ENCODE peak calls at places on chromosomes 1 and 21, in six cellular contexts. J is IMR-90; N is right atrium auricular region; E is CD8-positive, alpha-beta T cell; K is heart right ventricle; G is left lung. C is an unnamed sample.

GRCh38 chr1:87814573-87814972 is 485.9 kb downstream of the LMO4 start:
- DNase-seq in J (no peak), N (no peak), E (no peak), K (no peak), G (no peak), C (no peak)

GRCh38 chr1:42178249-42178648 is 13.7 kb upstream of the GUCA2A start:
- DNase-seq in J (peak; percentile 17), N (no peak), E (no peak), K (no peak), G (no peak), C (no peak)

GRCh38 chr1:197441990-197442389 is 173.9 kb downstream of the CRB1 start:
- DNase-seq in J (peak; percentile 74), N (peak; percentile 92), E (no peak), K (no peak), G (no peak), C (peak; percentile 16)

GRCh38 chr1:170012920-170013319 is 61.6 kb downstream of the KIFAP3 start:
- DNase-seq in J (no peak), N (no peak), E (no peak), K (no peak), G (no peak), C (no peak)

GRCh38 chr1:112998592-112999235 is 42.7 kb upstream of the SLC16A1 start:
- DNase-seq in J (peak; percentile 71), N (peak; percentile 73), E (no peak), K (peak; percentile 52), G (no peak), C (peak; percentile 50)

GRCh38 chr21:38448619-38449186 is 49.6 kb downstream of the ERG start:
- DNase-seq in J (no peak), N (no peak), E (no peak), K (no peak), G (no peak), C (no peak)

GRCh38 chr1:220878223-220879081 is 791 bp upstream of the HLX start:
- DNase-seq in J (no peak), N (no peak), E (no peak), K (peak; percentile 42), G (no peak), C (no peak)

GRCh38 chr1:85328713-85329376 is 52.4 kb upstream of the BCL10 start:
- DNase-seq in J (peak; percentile 99), N (no peak), E (no peak), K (peak; percentile 43), G (no peak), C (peak; percentile 96)

GRCh38 chr1:232754930-232755329 is 50.3 kb upstream of the MAP10 start:
- DNase-seq in J (no peak), N (no peak), E (no peak), K (no peak), G (no peak), C (no peak)

GRCh38 chr1:32372149-32372756 is 9.9 kb downstream of the TSSK3 start:
- DNase-seq in J (no peak), N (no peak), E (peak; percentile 62), K (no peak), G (no peak), C (no peak)

GRCh38 chr1:67771152-67771551 is 62.1 kb downstream of the GNG12 start:
- DNase-seq in J (peak; percentile 92), N (no peak), E (no peak), K (no peak), G (no peak), C (no peak)

GRCh38 chr1:97870574-97870973 is 50.3 kb downstream of the DPYD start:
- DNase-seq in J (no peak), N (no peak), E (no peak), K (no peak), G (no peak), C (no peak)

GRCh38 chr1:225866981-225867380 is 15.2 kb downstream of the TMEM63A start:
- DNase-seq in J (no peak), N (no peak), E (no peak), K (no peak), G (peak; percentile 24), C (no peak)

GRCh38 chr1:225863167-225863566 is 19.0 kb downstream of the TMEM63A start:
- DNase-seq in J (peak; percentile 32), N (no peak), E (no peak), K (no peak), G (no peak), C (no peak)

GRCh38 chr1:225865514-225865913 is 16.7 kb downstream of the TMEM63A start:
- DNase-seq in J (no peak), N (no peak), E (peak; percentile 32), K (no peak), G (peak; percentile 37), C (no peak)

GRCh38 chr1:225868631-225869330 is 13.4 kb downstream of the TMEM63A start:
- DNase-seq in J (no peak), N (no peak), E (no peak), K (no peak), G (peak; percentile 43), C (no peak)

GRCh38 chr1:225866061-225866844 is 15.9 kb downstream of the TMEM63A start:
- DNase-seq in J (peak; percentile 88), N (no peak), E (peak; percentile 79), K (no peak), G (peak; percentile 49), C (peak; percentile 30)
- H3K27ac ChIP-seq in J (peak overlapping the region; percentile 17), N (no peak overlapping the region), E (peak overlapping the region; percentile 27), K (no peak overlapping the region), G (peak overlapping the region; percentile 47), C (peak overlapping the region; percentile 57)

DNA sequence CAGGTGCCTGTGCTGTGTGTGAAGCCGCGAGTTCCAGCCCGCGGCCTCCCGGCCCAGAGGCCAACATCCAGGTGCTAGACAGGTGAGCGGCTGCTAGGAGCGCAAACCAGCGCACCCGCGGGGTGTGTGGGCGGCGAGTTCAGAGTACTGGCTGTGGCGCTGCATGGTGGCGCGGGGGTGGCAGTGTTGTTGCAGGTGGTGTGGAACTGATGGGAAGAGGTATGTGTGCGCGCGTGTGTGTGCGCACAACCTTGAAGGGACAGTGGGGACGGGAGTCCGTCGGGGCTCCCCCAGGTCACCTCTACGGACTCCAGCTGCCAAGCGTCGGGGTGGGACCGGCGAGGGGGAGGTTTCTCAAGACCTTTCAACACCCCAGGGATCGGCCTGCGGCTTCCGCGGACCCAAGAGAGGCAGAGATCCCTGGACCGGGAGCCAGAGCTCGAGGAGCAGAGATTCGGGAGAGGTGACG is 433 bp upstream of the DMBX1 start:
- DNase-seq in J (no peak), N (no peak), E (no peak), K (no peak), G (peak; percentile 82), C (no peak)
- H3K4me3 ChIP-seq in J (no peak overlapping the region), N (peak overlapping the region; percentile 42), E (no peak overlapping the region), K (peak overlapping the region; percentile 36), G (peak overlapping the region; percentile 2), C (no peak overlapping the region)

GRCh38 chr1:117321680-117322609 is 45.3 kb upstream of the MAN1A2 start:
- DNase-seq in J (no peak), N (no peak), E (no peak), K (no peak), G (no peak), C (no peak)

GRCh38 chr1:117313555-117313954 is 53.7 kb upstream of the MAN1A2 start:
- DNase-seq in J (no peak), N (no peak), E (no peak), K (no peak), G (no peak), C (no peak)

GRCh38 chr1:117318456-117318855 is 48.8 kb upstream of the MAN1A2 start:
- DNase-seq in J (no peak), N (no peak), E (no peak), K (no peak), G (no peak), C (no peak)

GRCh38 chr1:117320515-117320914 is 46.7 kb upstream of the MAN1A2 start:
- DNase-seq in J (no peak), N (no peak), E (no peak), K (no peak), G (no peak), C (no peak)

GRCh38 chr1:117318011-117318410 is 49.2 kb upstream of the MAN1A2 start:
- DNase-seq in J (no peak), N (no peak), E (no peak), K (no peak), G (no peak), C (no peak)
- TF ChIP-seq CTCF in J (no peak), N (no peak), E (no peak), K (no peak), G (no peak), C (no peak)

GRCh38 chr1:154386643-154387352 is 18.3 kb upstream of the IL6R start:
- DNase-seq in J (no peak), N (no peak), E (peak; percentile 69), K (no peak), G (no peak), C (no peak)
- H3K27ac ChIP-seq in J (no peak overlapping the region), N (no peak overlapping the region), E (peak overlapping the region; percentile 36), K (no peak overlapping the region), G (peak overlapping the region; percentile 26), C (no peak overlapping the region)

DNA sequence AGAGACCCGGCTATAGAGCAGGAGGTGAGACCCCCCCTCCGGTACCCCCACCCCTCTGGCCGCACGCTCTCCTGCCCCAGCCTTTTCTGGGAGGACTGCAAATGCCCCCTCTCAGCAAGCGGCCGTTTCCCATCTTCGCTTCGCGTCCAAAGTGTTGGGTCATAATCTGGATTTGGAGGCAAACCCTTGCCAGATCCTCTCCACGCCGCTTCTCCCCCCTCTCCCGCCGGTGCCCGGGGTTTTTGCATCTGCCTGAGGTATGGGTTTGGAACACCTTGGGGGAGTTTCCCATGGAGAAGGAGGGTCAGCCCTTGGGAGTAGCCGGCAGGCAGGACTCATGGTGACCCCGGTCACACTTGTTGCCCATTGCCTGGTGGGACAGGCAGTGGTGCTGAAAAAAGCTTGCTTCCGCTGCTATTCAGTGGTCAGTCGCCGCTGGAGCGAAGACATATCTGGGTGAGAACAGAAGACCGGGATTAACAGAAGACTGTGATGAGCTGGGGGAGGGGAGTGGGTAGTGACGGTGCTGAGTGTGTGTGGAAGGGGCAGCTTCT is 948 bp downstream of the KCNK2 start:
- DNase-seq in J (peak; percentile 63), N (no peak), E (no peak), K (no peak), G (peak; percentile 51), C (no peak)
- H3K4me3 ChIP-seq in J (peak overlapping the region; percentile 85), N (peak overlapping the region; percentile 35), E (no peak overlapping the region), K (peak overlapping the region; percentile 42), G (peak overlapping the region; percentile 3), C (peak overlapping the region; percentile 78)

DNA sequence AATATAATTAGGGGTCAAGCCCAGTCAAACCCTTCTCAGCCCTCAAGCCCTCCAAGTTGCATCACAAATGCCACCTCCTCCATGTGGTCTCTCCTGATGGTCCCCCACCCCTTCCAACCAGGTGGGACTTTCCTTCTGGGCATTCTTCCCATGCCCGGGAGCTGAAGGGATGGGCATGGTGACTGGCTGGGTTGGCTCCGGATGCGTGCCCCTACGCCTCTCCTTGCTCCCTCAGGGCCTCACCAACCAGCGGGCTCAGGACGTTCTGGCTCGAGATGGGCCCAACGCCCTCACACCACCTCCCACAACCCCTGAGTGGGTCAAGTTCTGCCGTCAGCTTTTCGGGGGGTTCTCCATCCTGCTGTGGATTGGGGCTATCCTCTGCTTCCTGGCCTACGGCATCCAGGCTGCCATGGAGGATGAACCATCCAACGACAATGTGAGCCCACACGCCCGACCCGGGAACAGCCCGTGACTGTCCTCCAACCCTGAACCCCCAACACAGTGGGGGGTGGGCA is 7.5 kb downstream of the ATP1A2 start:
- DNase-seq in J (no peak), N (no peak), E (no peak), K (no peak), G (no peak), C (no peak)
- TF ChIP-seq CTCF in J (no peak), N (no peak), E (no peak), K (no peak), G (no peak), C (no peak)